ENCODE peak calls at places on chromosomes 6 and 20, in four cellular contexts. G is K562, Y is GM12891, L is GM12878. A is an unnamed sample.
A peak's percentile ranks its signal among the peaks of the same experiment; 100 is the strongest.

GRCh38 chr6:139943391-139943790 is 568.9 kb upstream of the CITED2 start:
- DNase-seq in G (no peak), L (no peak), Y (no peak), A (no peak)

GRCh38 chr6:168526841-168527281 is 85.9 kb downstream of the SMOC2 start:
- DNase-seq in Y (no peak), G (no peak), L (no peak), A (no peak)

GRCh38 chr20:62457831-62458230 is 18.0 kb downstream of the GATA5 start:
- DNase-seq in Y (no peak), G (no peak), L (no peak), A (no peak)

GRCh38 chr6:3669916-3670315 is 81.6 kb downstream of the PXDC1 start:
- DNase-seq in L (no peak), G (peak; percentile 41), Y (no peak), A (no peak)

GRCh38 chr6:160430203-160430602 is 82.0 kb downstream of the SLC22A3 start:
- DNase-seq in L (no peak), G (no peak), Y (no peak), A (no peak)

GRCh38 chr6:47203968-47204611 is 105.6 kb downstream of the TNFRSF21 start:
- DNase-seq in L (no peak), Y (no peak), G (no peak), A (no peak)

GRCh38 chr20:63750807-63751470 is 11.4 kb downstream of the SLC2A4RG start:
- DNase-seq in G (peak; percentile 45), Y (no peak), L (no peak), A (no peak)

GRCh38 chr6:142087950-142088857 is 44.5 kb upstream of the GJE1 start:
- DNase-seq in Y (no peak), L (no peak), G (no peak), A (no peak)

GRCh38 chr20:19718880-19719279 is 39.2 kb upstream of the RIN2 start:
- DNase-seq in Y (no peak), G (no peak), L (no peak), A (no peak)

GRCh38 chr6:88899569-88900316 is 63.7 kb downstream of the RNGTT start:
- DNase-seq in L (no peak), G (no peak), Y (no peak), A (no peak)

GRCh38 chr6:55868910-55869479 is 6.4 kb downstream of the BMP5 start:
- DNase-seq in G (no peak), L (peak; percentile 59), Y (no peak), A (no peak)
- TF ChIP-seq POLR2AphosphoS5 in G (no peak), L (no peak), Y (no peak), A (no peak)

DNA sequence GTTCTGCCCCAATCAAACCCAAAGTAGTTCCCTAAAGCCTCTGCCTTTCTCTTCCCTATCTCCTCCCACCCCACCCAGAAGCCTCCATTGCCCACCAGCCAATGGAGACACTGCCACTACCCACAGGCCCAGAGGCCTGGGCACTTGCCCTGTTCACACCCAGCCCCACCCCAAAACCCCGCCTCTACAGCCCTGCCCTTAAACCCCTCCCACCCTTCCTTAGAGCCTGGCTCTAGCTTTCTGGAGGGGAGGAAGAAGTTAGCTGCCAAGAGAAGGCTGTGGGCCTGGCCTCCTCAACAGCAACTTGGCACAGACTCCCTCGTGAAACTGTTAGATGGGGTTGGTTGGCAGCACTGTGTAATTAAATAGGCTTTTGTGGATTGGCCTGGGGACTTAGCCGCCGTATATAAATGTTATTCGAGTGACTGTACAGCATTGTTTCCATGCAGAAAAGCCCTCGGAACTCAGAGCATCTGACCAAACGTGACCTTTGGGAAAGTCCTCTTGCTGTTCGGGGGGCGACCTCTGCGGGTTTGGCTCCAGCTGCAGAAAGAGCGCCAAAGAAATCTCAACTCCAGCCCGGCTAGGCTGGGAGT is 31.4 kb downstream of the COL11A2 start:
- DNase-seq in G (no peak), Y (peak; percentile 9), L (no peak), A (peak; percentile 29)
- TF ChIP-seq SPI1 in G (no peak), Y (no peak), L (no peak), A (no peak)

GRCh38 chr6:10558575-10558974 is 37.4 kb downstream of the GCNT2 start:
- DNase-seq in Y (no peak), L (no peak), G (no peak), A (no peak)
- TF ChIP-seq POLR2AphosphoS5 in Y (no peak), L (no peak), G (no peak), A (no peak)

DNA sequence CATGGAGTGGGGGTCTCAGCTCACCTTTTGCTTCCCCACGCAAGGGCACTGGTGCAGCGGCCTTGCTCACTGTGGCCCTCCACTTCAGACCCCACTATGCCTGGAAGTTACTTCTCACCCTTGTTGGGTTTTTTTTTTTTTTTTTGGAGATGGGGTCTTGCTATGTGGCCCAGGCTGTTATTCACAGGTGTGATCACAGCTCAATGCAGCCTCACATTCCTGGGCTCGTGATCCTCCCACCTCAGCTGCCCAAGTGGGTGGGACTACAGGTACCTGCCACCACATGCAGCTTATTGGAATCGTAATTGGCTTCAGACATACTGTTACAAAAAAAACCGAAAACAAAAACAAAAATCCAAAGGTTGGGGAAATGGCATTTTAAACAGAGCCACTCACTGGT is 32.4 kb downstream of the NINL start:
- DNase-seq in Y (no peak), L (no peak), G (no peak), A (no peak)
- TF ChIP-seq SPI1 in Y (no peak), L (no peak), G (no peak), A (no peak)

GRCh38 chr6:121694389-121695185 is 259.1 kb downstream of the GJA1 start:
- DNase-seq in L (no peak), G (no peak), Y (no peak), A (no peak)
- TF ChIP-seq POLR2AphosphoS5 in L (no peak), G (no peak), Y (no peak), A (no peak)

DNA sequence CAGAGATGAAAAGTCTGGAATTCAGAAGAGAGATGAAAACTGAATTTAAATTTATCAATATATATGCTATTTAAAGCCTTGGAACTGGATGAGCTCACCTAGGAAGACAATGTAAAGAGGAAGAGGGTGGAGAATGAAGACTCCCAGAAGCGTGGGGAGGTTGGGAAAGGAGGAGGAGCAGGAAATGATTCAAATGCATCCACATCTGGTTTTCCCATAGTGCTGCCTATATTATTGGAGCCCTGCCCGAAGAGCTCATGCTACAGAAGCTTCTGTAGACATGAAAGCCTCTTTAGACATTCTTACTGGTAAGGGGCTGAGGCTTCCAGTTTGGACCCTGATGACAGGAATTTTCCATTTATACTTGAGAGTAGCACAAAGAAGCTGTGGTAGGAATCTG is 19.2 kb downstream of the PDE7B start:
- DNase-seq in L (no peak), G (no peak), Y (no peak), A (no peak)
- TF ChIP-seq SPI1 in L (no peak), G (no peak), Y (no peak), A (no peak)

DNA sequence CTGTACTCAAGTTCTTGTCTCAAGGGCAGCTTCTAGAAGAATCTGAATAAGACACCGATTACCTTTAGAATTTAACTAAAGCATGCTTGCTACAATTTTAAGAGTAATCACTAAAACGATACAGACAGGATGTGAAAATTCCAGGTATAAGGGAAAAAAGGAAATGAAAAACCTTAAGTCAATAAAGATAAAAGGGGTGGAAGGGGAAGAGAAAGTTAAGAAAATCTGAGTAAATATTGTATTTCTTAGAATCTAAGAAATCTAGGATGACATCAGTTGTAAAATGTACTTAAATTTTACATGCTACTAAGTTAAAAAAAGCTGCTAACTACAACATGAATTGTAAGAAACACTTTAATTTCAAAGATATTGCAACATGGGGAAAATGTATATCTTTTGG is 30.3 kb upstream of the MOCS1 start:
- DNase-seq in Y (no peak), L (no peak), G (no peak), A (no peak)
- TF ChIP-seq POLR2AphosphoS5 in Y (no peak), L (no peak), G (no peak), A (no peak)

A was measured in HL-60.